ENCODE peak calls at places on chromosomes 12 and 14, in six cellular contexts. One of them, this sample, is unnamed.

GRCh38 chr12:100266163-100266801 is 597 bp downstream of the DEPDC4 start:
- DNase-seq in IMR-90: no peak
- DNase-seq in mesenchymal stem cell: no peak
- DNase-seq in trophoblast cell: peak
- DNase-seq in mesendoderm: no peak
- DNase-seq in H1: no peak
- DNase-seq in this sample: no peak

GRCh38 chr14:34472706-34473279 is 10.8 kb upstream of the SPTSSA start:
- DNase-seq in IMR-90: no peak
- DNase-seq in mesenchymal stem cell: no peak
- DNase-seq in trophoblast cell: no peak
- DNase-seq in mesendoderm: no peak
- DNase-seq in H1: no peak
- DNase-seq in this sample: no peak

GRCh38 chr12:93838180-93838579 is 161.0 kb downstream of the CRADD start:
- DNase-seq in IMR-90: no peak
- DNase-seq in mesenchymal stem cell: no peak
- DNase-seq in trophoblast cell: no peak
- DNase-seq in mesendoderm: no peak
- DNase-seq in H1: no peak
- DNase-seq in this sample: no peak

GRCh38 chr14:50501642-50502041 is 30.7 kb downstream of the MAP4K5 start:
- DNase-seq in IMR-90: peak
- DNase-seq in mesenchymal stem cell: peak
- DNase-seq in trophoblast cell: no peak
- DNase-seq in mesendoderm: no peak
- DNase-seq in H1: no peak
- DNase-seq in this sample: no peak

GRCh38 chr12:116136340-116136739 is 141.2 kb downstream of the MED13L start:
- DNase-seq in IMR-90: peak
- DNase-seq in mesenchymal stem cell: peak
- DNase-seq in trophoblast cell: no peak
- DNase-seq in mesendoderm: no peak
- DNase-seq in H1: no peak
- DNase-seq in this sample: no peak

GRCh38 chr12:53220857-53221202 is 11.2 kb downstream of the RARG start:
- DNase-seq in IMR-90: peak
- DNase-seq in mesenchymal stem cell: peak
- DNase-seq in trophoblast cell: peak
- DNase-seq in mesendoderm: peak
- DNase-seq in H1: no peak
- DNase-seq in this sample: peak

GRCh38 chr12:12810507-12811143 is 2.5 kb upstream of the DDX47 start:
- DNase-seq in IMR-90: no peak
- DNase-seq in mesenchymal stem cell: no peak
- DNase-seq in trophoblast cell: no peak
- DNase-seq in mesendoderm: no peak
- DNase-seq in H1: no peak
- DNase-seq in this sample: no peak

GRCh38 chr14:95998656-95999055 is 40.5 kb upstream of the C14orf132 start:
- DNase-seq in IMR-90: peak
- DNase-seq in mesenchymal stem cell: peak
- DNase-seq in trophoblast cell: no peak
- DNase-seq in mesendoderm: peak
- DNase-seq in H1: no peak
- DNase-seq in this sample: no peak

GRCh38 chr14:103500148-103500990 is 22.3 kb downstream of the CKB start:
- DNase-seq in IMR-90: peak
- DNase-seq in mesenchymal stem cell: peak
- DNase-seq in trophoblast cell: peak
- DNase-seq in mesendoderm: peak
- DNase-seq in H1: peak
- DNase-seq in this sample: peak

GRCh38 chr12:92745874-92746553 is 43.2 kb downstream of the PLEKHG7 start:
- DNase-seq in IMR-90: peak
- DNase-seq in mesenchymal stem cell: peak
- DNase-seq in trophoblast cell: no peak
- DNase-seq in mesendoderm: peak
- DNase-seq in H1: no peak
- DNase-seq in this sample: no peak

GRCh38 chr12:62849398-62849797 is 85.6 kb downstream of the PPM1H start:
- DNase-seq in IMR-90: no peak
- DNase-seq in mesenchymal stem cell: no peak
- DNase-seq in trophoblast cell: no peak
- DNase-seq in mesendoderm: no peak
- DNase-seq in H1: no peak
- DNase-seq in this sample: no peak

GRCh38 chr12:48185181-48185919 is 1.9 kb downstream of the CCDC184 start:
- DNase-seq in IMR-90: no peak
- DNase-seq in mesenchymal stem cell: peak
- DNase-seq in trophoblast cell: no peak
- DNase-seq in mesendoderm: no peak
- DNase-seq in H1: no peak
- DNase-seq in this sample: no peak

GRCh38 chr12:47885012-47885501 is 19.7 kb downstream of the VDR start:
- DNase-seq in IMR-90: no peak
- DNase-seq in mesenchymal stem cell: no peak
- DNase-seq in trophoblast cell: no peak
- DNase-seq in mesendoderm: no peak
- DNase-seq in H1: no peak
- DNase-seq in this sample: no peak

GRCh38 chr12:6769003-6769389 is 2.8 kb downstream of the PTMS start:
- DNase-seq in IMR-90: peak
- DNase-seq in mesenchymal stem cell: peak
- DNase-seq in trophoblast cell: no peak
- DNase-seq in mesendoderm: peak
- DNase-seq in H1: no peak
- DNase-seq in this sample: peak

GRCh38 chr12:100268835-100269564 is 2.0 kb downstream of the SCYL2 start:
- DNase-seq in IMR-90: peak
- DNase-seq in mesenchymal stem cell: peak
- DNase-seq in trophoblast cell: no peak
- DNase-seq in mesendoderm: peak
- DNase-seq in H1: no peak
- DNase-seq in this sample: no peak

GRCh38 chr12:92096346-92097136 is 49.1 kb downstream of the BTG1 start:
- DNase-seq in IMR-90: peak
- DNase-seq in mesenchymal stem cell: peak
- DNase-seq in trophoblast cell: no peak
- DNase-seq in mesendoderm: no peak
- DNase-seq in H1: no peak
- DNase-seq in this sample: no peak

GRCh38 chr12:110333201-110333600 is 52.2 kb downstream of the ATP2A2 start:
- DNase-seq in IMR-90: no peak
- DNase-seq in mesenchymal stem cell: no peak
- DNase-seq in trophoblast cell: no peak
- DNase-seq in mesendoderm: no peak
- DNase-seq in H1: no peak
- DNase-seq in this sample: no peak

GRCh38 chr12:104360157-104360556 is 56.6 kb downstream of the EID3 start:
- DNase-seq in IMR-90: peak
- DNase-seq in mesenchymal stem cell: no peak
- DNase-seq in trophoblast cell: no peak
- DNase-seq in mesendoderm: no peak
- DNase-seq in H1: no peak
- DNase-seq in this sample: no peak

GRCh38 chr12:104359216-104359615 is 55.7 kb downstream of the EID3 start:
- DNase-seq in IMR-90: no peak
- DNase-seq in mesenchymal stem cell: no peak
- DNase-seq in trophoblast cell: no peak
- DNase-seq in mesendoderm: no peak
- DNase-seq in H1: no peak
- DNase-seq in this sample: no peak

GRCh38 chr12:104356231-104357115 is 52.9 kb downstream of the EID3 start:
- DNase-seq in IMR-90: peak
- DNase-seq in mesenchymal stem cell: no peak
- DNase-seq in trophoblast cell: no peak
- DNase-seq in mesendoderm: no peak
- DNase-seq in H1: no peak
- DNase-seq in this sample: no peak

GRCh38 chr12:104357431-104357952 is 54.0 kb downstream of the EID3 start:
- DNase-seq in IMR-90: peak
- DNase-seq in mesenchymal stem cell: peak
- DNase-seq in trophoblast cell: no peak
- DNase-seq in mesendoderm: peak
- DNase-seq in H1: no peak
- DNase-seq in this sample: no peak

GRCh38 chr12:104358353-104359003 is 54.9 kb downstream of the EID3 start:
- DNase-seq in IMR-90: peak
- DNase-seq in mesenchymal stem cell: peak
- DNase-seq in trophoblast cell: peak
- DNase-seq in mesendoderm: peak
- DNase-seq in H1: no peak
- DNase-seq in this sample: no peak
- H3K4me3 ChIP-seq in IMR-90: no peak
- H3K4me3 ChIP-seq in mesenchymal stem cell: no peak
- H3K4me3 ChIP-seq in trophoblast cell: no peak
- H3K4me3 ChIP-seq in mesendoderm: no peak
- H3K4me3 ChIP-seq in H1: no peak
- H3K4me3 ChIP-seq in this sample: no peak

DNA sequence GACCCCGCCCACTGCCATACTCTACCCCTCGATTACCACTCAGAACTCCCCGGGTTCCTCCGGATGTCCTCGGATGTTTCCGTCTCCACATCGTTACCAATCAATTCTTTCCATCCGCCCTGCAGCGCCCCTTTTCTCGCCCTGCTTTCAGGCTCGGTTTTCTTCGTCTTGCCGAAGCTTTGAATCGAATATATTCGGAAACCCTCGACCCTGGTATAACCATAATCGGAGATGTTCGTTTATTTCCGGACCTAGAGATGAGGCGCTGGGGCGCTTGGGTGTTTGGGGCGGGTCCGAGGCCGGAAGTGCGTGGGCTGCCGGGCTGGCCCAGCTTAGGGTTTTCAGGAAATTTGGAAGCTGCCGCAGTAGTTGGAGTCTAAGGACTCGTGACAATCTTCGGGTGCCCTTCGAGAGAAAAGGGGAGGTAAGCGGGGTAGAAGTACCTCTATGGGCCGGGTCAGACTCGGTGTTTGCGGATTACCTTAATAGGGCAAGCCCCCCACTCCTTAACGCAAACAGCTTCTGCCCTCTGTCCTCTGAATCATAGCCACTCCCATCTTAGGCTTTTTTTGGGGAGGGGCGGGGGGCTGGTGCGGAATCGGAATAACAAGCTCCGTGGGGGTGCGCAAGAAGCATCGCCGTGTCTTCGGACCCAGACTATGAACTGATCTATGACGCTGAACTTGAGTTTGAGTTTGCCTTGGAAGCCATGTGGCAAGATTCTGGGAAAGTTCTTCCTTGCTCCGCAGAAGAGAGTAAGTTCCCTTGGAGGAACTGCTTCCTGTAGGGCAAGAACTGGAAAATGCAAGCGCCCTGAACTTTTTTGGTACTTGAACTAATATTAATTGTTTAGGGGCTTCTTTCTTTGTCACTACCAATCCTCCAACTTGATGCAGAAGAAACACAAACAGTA is at the start of gene C14orf119:
- DNase-seq in IMR-90: peak
- DNase-seq in mesenchymal stem cell: peak
- DNase-seq in trophoblast cell: peak
- DNase-seq in mesendoderm: peak
- DNase-seq in H1: peak
- DNase-seq in this sample: peak
- H2BK5ac ChIP-seq in IMR-90: peak
- H2BK5ac ChIP-seq in mesenchymal stem cell: peak
- H2BK5ac ChIP-seq in trophoblast cell: peak
- H2BK5ac ChIP-seq in mesendoderm: peak
- H2BK5ac ChIP-seq in H1: peak
- H2BK5ac ChIP-seq in this sample: peak

GRCh38 chr14:77043984-77044485 is 15.5 kb upstream of the IRF2BPL start:
- DNase-seq in IMR-90: no peak
- DNase-seq in mesenchymal stem cell: no peak
- DNase-seq in trophoblast cell: peak
- DNase-seq in mesendoderm: peak
- DNase-seq in H1: no peak
- DNase-seq in this sample: no peak

GRCh38 chr14:77043177-77043983 is 14.9 kb upstream of the IRF2BPL start:
- DNase-seq in IMR-90: peak
- DNase-seq in mesenchymal stem cell: peak
- DNase-seq in trophoblast cell: peak
- DNase-seq in mesendoderm: no peak
- DNase-seq in H1: no peak
- DNase-seq in this sample: no peak

GRCh38 chr14:77046706-77047105 is 18.2 kb upstream of the IRF2BPL start:
- DNase-seq in IMR-90: no peak
- DNase-seq in mesenchymal stem cell: no peak
- DNase-seq in trophoblast cell: no peak
- DNase-seq in mesendoderm: no peak
- DNase-seq in H1: no peak
- DNase-seq in this sample: no peak

GRCh38 chr14:77045570-77045890 is 17.0 kb upstream of the IRF2BPL start:
- DNase-seq in IMR-90: no peak
- DNase-seq in mesenchymal stem cell: no peak
- DNase-seq in trophoblast cell: no peak
- DNase-seq in mesendoderm: no peak
- DNase-seq in H1: no peak
- DNase-seq in this sample: no peak

DNA sequence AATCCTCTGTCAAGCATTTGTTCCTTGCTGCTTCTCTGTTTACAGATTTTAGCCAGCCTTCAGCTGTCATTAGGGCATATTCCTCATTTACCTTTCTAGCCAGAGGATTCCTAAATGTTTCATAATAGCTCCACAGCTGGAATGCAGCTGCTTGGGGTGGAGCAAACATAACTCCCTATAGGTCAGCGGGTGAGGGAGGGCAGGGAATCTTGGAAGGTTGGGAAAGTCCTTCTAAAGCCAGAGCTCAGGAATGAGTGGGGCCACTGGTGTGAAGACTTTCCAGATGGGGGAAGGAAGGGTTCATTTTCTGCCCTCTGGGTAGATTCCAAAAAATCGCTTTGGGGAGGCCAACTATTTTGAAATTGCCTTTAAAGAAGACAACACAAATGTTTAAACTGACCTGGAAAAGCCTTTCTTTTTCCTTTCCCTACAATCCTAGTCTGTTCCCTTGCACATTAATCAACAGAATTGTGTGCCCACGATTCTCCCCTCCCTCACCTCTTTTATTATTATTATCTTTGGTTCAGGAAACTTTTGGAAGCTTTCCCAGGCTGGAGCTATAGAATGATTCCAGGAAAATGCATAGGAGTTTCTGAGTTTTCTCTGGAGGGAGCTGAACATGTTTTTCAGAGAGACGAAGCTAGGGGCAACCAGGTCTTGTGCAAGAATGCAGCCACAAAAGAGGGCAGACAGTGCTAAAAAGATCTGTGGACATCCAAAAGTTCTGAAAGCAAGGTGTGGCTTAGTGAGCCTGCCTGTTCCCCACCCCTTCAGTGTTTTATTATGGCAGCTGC is 16.5 kb upstream of the IRF2BPL start:
- DNase-seq in IMR-90: no peak
- DNase-seq in mesenchymal stem cell: peak
- DNase-seq in trophoblast cell: peak
- DNase-seq in mesendoderm: peak
- DNase-seq in H1: no peak
- DNase-seq in this sample: no peak
- H3K4me3 ChIP-seq in IMR-90: no peak
- H3K4me3 ChIP-seq in mesenchymal stem cell: peak
- H3K4me3 ChIP-seq in trophoblast cell: no peak
- H3K4me3 ChIP-seq in mesendoderm: no peak
- H3K4me3 ChIP-seq in H1: no peak
- H3K4me3 ChIP-seq in this sample: no peak

GRCh38 chr12:104999347-104999685 is 13.2 kb downstream of the NOPCHAP1 start:
- DNase-seq in IMR-90: no peak
- DNase-seq in mesenchymal stem cell: no peak
- DNase-seq in trophoblast cell: no peak
- DNase-seq in mesendoderm: no peak
- DNase-seq in H1: no peak
- DNase-seq in this sample: no peak
- H2BK5ac ChIP-seq in IMR-90: no peak
- H2BK5ac ChIP-seq in mesenchymal stem cell: no peak
- H2BK5ac ChIP-seq in trophoblast cell: no peak
- H2BK5ac ChIP-seq in mesendoderm: no peak
- H2BK5ac ChIP-seq in H1: no peak
- H2BK5ac ChIP-seq in this sample: peak